ENCODE peak calls at places on chromosomes 3 and 15, in eight cellular contexts. W, E, H, F, O, R, N and D are unnamed samples.
A peak's percentile ranks its signal among the peaks of the same experiment; 100 is the strongest.

GRCh38 chr3:43178891-43179366 is 73.0 kb upstream of the POMGNT2 start:
- DNase-seq in H (no peak), E (peak; percentile 7), O (no peak), N (no peak), R (no peak), W (peak; percentile 99), F (no peak), D (no peak)

GRCh38 chr3:9041626-9042025 is 78.4 kb upstream of the RAD18 start:
- DNase-seq in E (no peak), N (no peak), R (no peak), H (no peak), F (no peak), W (peak; percentile 7), O (no peak), D (no peak)

GRCh38 chr3:29853841-29854397 is 573.0 kb downstream of the RBMS3 start:
- DNase-seq in F (no peak), N (no peak), H (no peak), O (no peak), W (no peak), E (peak; percentile 1), R (no peak), D (no peak)

GRCh38 chr3:16427309-16427965 is 86.1 kb downstream of the RFTN1 start:
- DNase-seq in E (peak; percentile 21), W (peak; percentile 17), H (no peak), R (no peak), F (no peak), O (no peak), N (no peak), D (peak; percentile 94)

GRCh38 chr3:102141096-102141912 is 292.0 kb downstream of the NFKBIZ start:
- DNase-seq in F (no peak), W (peak; percentile 48), H (no peak), N (no peak), E (no peak), O (no peak), R (no peak), D (peak; percentile 42)

GRCh38 chr15:81506936-81507335 is 132.9 kb upstream of the TMC3 start:
- DNase-seq in F (no peak), N (no peak), H (no peak), W (no peak), O (no peak), E (no peak), R (no peak), D (no peak)

GRCh38 chr15:67186688-67187087 is 67.8 kb downstream of the AAGAB start:
- DNase-seq in E (no peak), N (no peak), F (no peak), H (no peak), W (no peak), R (no peak), O (no peak), D (no peak)

GRCh38 chr15:74788716-74789151 is 6.9 kb downstream of the CSK start:
- DNase-seq in N (no peak), O (no peak), W (no peak), F (no peak), H (peak; percentile 99), E (no peak), R (no peak), D (no peak)

GRCh38 chr3:43957553-43957952 is 266.8 kb downstream of the ABHD5 start:
- DNase-seq in F (no peak), H (no peak), E (no peak), R (no peak), W (no peak), O (no peak), N (no peak), D (no peak)

GRCh38 chr15:73985101-73985873 is 6.8 kb downstream of the STOML1 start:
- DNase-seq in W (no peak), F (no peak), O (no peak), R (no peak), E (no peak), N (no peak), H (no peak), D (no peak)

GRCh38 chr15:54618120-54618519 is 578.6 kb downstream of the RSL24D1 start:
- DNase-seq in H (no peak), F (no peak), E (no peak), O (no peak), N (no peak), R (no peak), W (no peak), D (no peak)

GRCh38 chr3:129317014-129317771 is 38.5 kb downstream of the HMCES start:
- DNase-seq in F (no peak), H (no peak), N (no peak), R (no peak), E (no peak), O (no peak), W (no peak), D (peak; percentile 18)

GRCh38 chr15:82047493-82048446 is 2.0 kb upstream of the MEX3B start:
- DNase-seq in H (no peak), N (no peak), R (no peak), F (no peak), W (no peak), O (peak; percentile 57), E (no peak), D (peak; percentile 88)

GRCh38 chr3:188581365-188581764 is 427.4 kb downstream of the LPP start:
- DNase-seq in R (no peak), E (no peak), W (no peak), H (no peak), N (no peak), O (no peak), F (no peak), D (no peak)

GRCh38 chr15:75069301-75069925 is 46.0 kb downstream of the PPCDC start:
- DNase-seq in H (peak; percentile 53), N (no peak), R (no peak), F (no peak), O (no peak), E (no peak), W (no peak), D (no peak)

GRCh38 chr3:116181159-116181558 is 264.1 kb downstream of the LSAMP start:
- DNase-seq in F (no peak), H (no peak), W (no peak), E (no peak), N (no peak), R (no peak), O (no peak), D (no peak)

GRCh38 chr3:5202267-5202666 is 14.8 kb downstream of the EDEM1 start:
- DNase-seq in O (no peak), R (no peak), H (no peak), F (no peak), N (no peak), E (no peak), W (no peak), D (no peak)
- H3K4me1 ChIP-seq in O (no peaks in the 10 kb centered on the region), R (no peaks in the 10 kb centered on the region), H (peaks cover 14% of the 10 kb centered on the region), F (peaks cover 16% of the 10 kb centered on the region), N (no peaks in the 10 kb centered on the region), E (peaks cover 9% of the 10 kb centered on the region), W (peaks cover 7% of the 10 kb centered on the region), D (peaks cover 36% of the 10 kb centered on the region)

GRCh38 chr3:89171681-89172080 is 64.3 kb downstream of the EPHA3 start:
- DNase-seq in O (no peak), N (no peak), E (no peak), H (no peak), R (no peak), W (no peak), F (no peak), D (no peak)
- H3K4me1 ChIP-seq in O (no peaks in the 10 kb centered on the region), N (no peaks in the 10 kb centered on the region), E (no peaks in the 10 kb centered on the region), H (no peaks in the 10 kb centered on the region), R (no peaks in the 10 kb centered on the region), W (no peaks in the 10 kb centered on the region), F (no peaks in the 10 kb centered on the region), D (no peaks in the 10 kb centered on the region)

GRCh38 chr15:85758655-85758978 is 36.1 kb downstream of the KLHL25 start:
- DNase-seq in E (no peak), W (no peak), N (no peak), R (no peak), F (no peak), O (no peak), H (no peak), D (peak; percentile 54)
- H3K4me1 ChIP-seq in E (no peaks in the 10 kb centered on the region), W (no peaks in the 10 kb centered on the region), N (peaks cover 5% of the 10 kb centered on the region), R (no peaks in the 10 kb centered on the region), F (peaks cover 64% of the 10 kb centered on the region), O (no peaks in the 10 kb centered on the region), H (no peaks in the 10 kb centered on the region), D (no peaks in the 10 kb centered on the region)

GRCh38 chr15:34336947-34337556 is 529 bp downstream of the SLC12A6 start:
- DNase-seq in R (no peak), F (no peak), O (no peak), H (no peak), E (no peak), W (no peak), N (no peak), D (peak; percentile 37)

GRCh38 chr15:34337557-34338306 is at the start of gene SLC12A6:
- DNase-seq in N (peak; percentile 81), H (peak; percentile 96), R (peak; percentile 95), F (peak; percentile 79), O (peak; percentile 88), W (peak; percentile 95), E (peak; percentile 91), D (peak; percentile 98)

GRCh38 chr15:34336333-34336732 is 1.2 kb downstream of the SLC12A6 start:
- DNase-seq in H (no peak), W (no peak), O (no peak), N (no peak), F (no peak), R (no peak), E (no peak), D (peak; percentile 27)

GRCh38 chr15:34335176-34335575 is 2.4 kb downstream of the SLC12A6 start:
- DNase-seq in E (no peak), N (no peak), H (no peak), W (peak; percentile 67), R (no peak), O (no peak), F (no peak), D (no peak)

DNA sequence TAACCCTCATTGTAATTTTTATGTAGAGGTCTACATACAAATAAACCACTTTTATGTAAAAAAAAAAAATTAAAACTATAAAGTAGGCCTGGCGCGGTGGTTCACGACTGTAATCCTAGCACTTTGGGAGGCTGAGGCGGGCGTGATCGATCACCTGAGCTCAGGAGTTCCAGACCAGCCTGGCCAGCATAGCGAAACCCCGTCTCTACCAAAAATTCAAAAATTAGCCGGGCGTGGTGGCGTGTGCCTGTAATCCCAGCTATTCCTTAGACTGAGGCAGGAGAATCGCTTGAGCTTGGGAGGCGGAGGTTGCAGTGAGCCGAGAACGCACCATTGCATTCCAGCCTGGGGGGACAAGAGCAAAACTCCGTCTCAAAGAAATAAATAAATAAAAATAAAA is 766 bp upstream of the SLC12A6 start:
- DNase-seq in O (no peak), E (no peak), H (no peak), N (no peak), W (no peak), F (no peak), R (no peak), D (no peak)
- H3K4me1 ChIP-seq in O (peaks cover 2% of the 10 kb centered on the region), E (peaks cover 15% of the 10 kb centered on the region), H (peaks cover 36% of the 10 kb centered on the region), N (peaks cover 42% of the 10 kb centered on the region), W (peaks cover 67% of the 10 kb centered on the region), F (peaks cover 76% of the 10 kb centered on the region), R (no peaks in the 10 kb centered on the region), D (peaks cover 38% of the 10 kb centered on the region)

GRCh38 chr15:90557651-90558084 is 27.9 kb downstream of the CRTC3 start:
- DNase-seq in N (no peak), R (peak; percentile 94), H (no peak), O (no peak), F (no peak), E (no peak), W (no peak), D (peak; percentile 51)
- H3K4me1 ChIP-seq in N (no peaks in the 10 kb centered on the region), R (peaks cover 5% of the 10 kb centered on the region), H (peaks cover 43% of the 10 kb centered on the region), O (no peaks in the 10 kb centered on the region), F (peaks cover 75% of the 10 kb centered on the region), E (peaks cover 40% of the 10 kb centered on the region), W (no peaks in the 10 kb centered on the region), D (peaks cover 59% of the 10 kb centered on the region)

GRCh38 chr3:123755508-123755907 is 128.6 kb downstream of the MYLK start:
- DNase-seq in O (no peak), E (peak; percentile 39), N (no peak), H (no peak), R (no peak), F (no peak), W (no peak), D (no peak)
- H3K4me1 ChIP-seq in O (peaks cover 1% of the 10 kb centered on the region), E (peaks cover 82% of the 10 kb centered on the region), N (peaks cover 19% of the 10 kb centered on the region), H (peaks cover 15% of the 10 kb centered on the region), R (peaks cover 16% of the 10 kb centered on the region), F (peaks cover 19% of the 10 kb centered on the region), W (peaks cover 38% of the 10 kb centered on the region), D (peaks cover 62% of the 10 kb centered on the region)